ENCODE peak calls at places on chromosome 7, in seven cellular contexts. V, S, W, E, X, F and I are unnamed samples.

GRCh38 chr7:43703573-43703972 is 25.8 kb downstream of the COA1 start:
- DNase-seq in V (no peak), S (no peak), W (no peak), E (no peak), X (no peak), F (no peak), I (no peak)

GRCh38 chr7:3688842-3689241 is 387.8 kb downstream of the SDK1 start:
- DNase-seq in V (no peak), S (no peak), W (no peak), E (no peak), X (no peak), F (no peak), I (no peak)

GRCh38 chr7:118372530-118372929 is 148.0 kb downstream of the ANKRD7 start:
- DNase-seq in V (no peak), S (no peak), W (no peak), E (no peak), X (no peak), F (no peak), I (no peak)

GRCh38 chr7:101094791-101095375 is 9.6 kb downstream of the TRIM56 start:
- DNase-seq in V (no peak), S (peak; percentile 53), W (peak; percentile 79), E (peak; percentile 36), X (no peak), F (peak; percentile 62), I (no peak)

GRCh38 chr7:1247527-1248041 is 14.9 kb downstream of the UNCX start:
- DNase-seq in V (no peak), S (no peak), W (no peak), E (no peak), X (no peak), F (no peak), I (no peak)

GRCh38 chr7:124457841-124458240 is 307.8 kb downstream of the GPR37 start:
- DNase-seq in V (no peak), S (no peak), W (no peak), E (no peak), X (no peak), F (no peak), I (no peak)

GRCh38 chr7:50357346-50357745 is 52.8 kb downstream of the IKZF1 start:
- DNase-seq in V (no peak), S (no peak), W (no peak), E (no peak), X (no peak), F (no peak), I (no peak)

GRCh38 chr7:82442492-82443043 is 1.0 kb downstream of the CACNA2D1 start:
- DNase-seq in V (peak; percentile 30), S (no peak), W (peak; percentile 38), E (peak; percentile 58), X (no peak), F (no peak), I (no peak)

GRCh38 chr7:26200113-26200443 is 468 bp downstream of the HNRNPA2B1 start:
- DNase-seq in V (peak; percentile 80), S (peak; percentile 76), W (peak; percentile 69), E (peak; percentile 74), X (peak; percentile 56), F (peak; percentile 81), I (peak; percentile 96)

GRCh38 chr7:7861211-7861633 is 107.4 kb upstream of the GLCCI1 start:
- DNase-seq in V (no peak), S (no peak), W (peak; percentile 9), E (peak; percentile 8), X (no peak), F (no peak), I (no peak)

GRCh38 chr7:100965723-100966541 is 3.4 kb upstream of the MUC12 start:
- DNase-seq in V (peak; percentile 52), S (peak; percentile 86), W (peak; percentile 88), E (peak; percentile 58), X (no peak), F (peak; percentile 91), I (no peak)

GRCh38 chr7:28151965-28152364 is 28.6 kb downstream of the JAZF1 start:
- DNase-seq in V (no peak), S (no peak), W (no peak), E (no peak), X (no peak), F (no peak), I (no peak)

GRCh38 chr7:505171-505570 is 14.5 kb downstream of the PDGFA start:
- DNase-seq in V (no peak), S (peak; percentile 23), W (no peak), E (no peak), X (no peak), F (peak; percentile 9), I (no peak)

GRCh38 chr7:68246189-68246633 is 1249.6 kb downstream of the TYW1 start:
- DNase-seq in V (no peak), S (no peak), W (no peak), E (peak; percentile 90), X (no peak), F (no peak), I (no peak)

GRCh38 chr7:30888783-30889182 is 22.9 kb upstream of the AQP1 start:
- DNase-seq in V (no peak), S (no peak), W (peak; percentile 17), E (peak; percentile 84), X (no peak), F (no peak), I (no peak)

GRCh38 chr7:101160917-101161316 is 4.5 kb downstream of the VGF start:
- DNase-seq in V (no peak), S (no peak), W (no peak), E (no peak), X (no peak), F (no peak), I (no peak)

GRCh38 chr7:104943502-104944343 is 70.3 kb upstream of the KMT2E start:
- DNase-seq in V (peak; percentile 39), S (peak; percentile 91), W (peak; percentile 54), E (peak; percentile 82), X (no peak), F (peak; percentile 92), I (peak; percentile 75)

GRCh38 chr7:124276005-124276606 is 243.2 kb upstream of the TMEM229A start:
- DNase-seq in V (no peak), S (peak; percentile 55), W (peak; percentile 32), E (peak; percentile 9), X (no peak), F (peak; percentile 19), I (no peak)

GRCh38 chr7:4416436-4417092 is 265.5 kb upstream of the FOXK1 start:
- DNase-seq in V (no peak), S (peak; percentile 61), W (peak; percentile 35), E (no peak), X (no peak), F (peak; percentile 12), I (no peak)

GRCh38 chr7:155662343-155663043 is 18.0 kb downstream of the RBM33 start:
- DNase-seq in V (no peak), S (no peak), W (no peak), E (peak; percentile 4), X (no peak), F (no peak), I (no peak)

DNA sequence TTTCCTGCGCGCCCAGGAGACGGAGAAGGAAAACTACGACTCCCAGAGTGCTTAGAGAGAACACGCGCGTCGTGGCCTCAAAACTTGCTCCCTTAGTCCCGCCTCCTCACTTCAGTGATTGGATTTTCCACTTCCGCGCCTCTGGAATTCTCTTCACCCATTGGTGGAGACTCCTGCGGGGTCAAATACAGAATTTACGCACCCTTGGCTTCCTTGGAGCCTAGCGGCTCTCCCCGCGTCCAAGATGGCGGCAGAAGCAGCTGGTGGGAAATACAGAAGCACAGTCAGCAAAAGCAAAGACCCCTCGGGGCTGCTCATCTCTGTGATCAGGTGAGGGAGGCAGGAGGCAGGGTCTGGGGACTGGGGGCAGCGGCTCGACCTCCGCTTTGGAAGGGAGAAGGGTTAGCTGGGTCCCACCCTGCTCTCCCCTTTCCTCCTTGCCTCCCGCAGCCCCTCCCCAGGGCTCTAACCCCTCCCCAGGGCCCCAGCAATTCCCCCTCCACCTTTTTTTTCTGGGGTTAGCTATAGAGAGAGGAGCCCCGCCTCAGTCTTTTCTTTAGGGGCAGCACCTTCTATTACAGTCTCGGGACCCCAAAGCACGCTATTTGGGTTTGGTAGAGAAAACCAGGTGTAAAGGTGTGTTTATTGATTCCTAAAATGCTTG is at the start of gene EXOC4:
- DNase-seq in V (peak; percentile 89), S (peak; percentile 92), W (peak; percentile 97), E (peak; percentile 91), X (peak; percentile 79), F (peak; percentile 94), I (peak; percentile 96)
- TF ChIP-seq POLR2A in V (peak; percentile 25), S (peak; percentile 88), W (peak; percentile 71), E (no peak), X (no peak), F (peak; percentile 68), I (no peak)

DNA sequence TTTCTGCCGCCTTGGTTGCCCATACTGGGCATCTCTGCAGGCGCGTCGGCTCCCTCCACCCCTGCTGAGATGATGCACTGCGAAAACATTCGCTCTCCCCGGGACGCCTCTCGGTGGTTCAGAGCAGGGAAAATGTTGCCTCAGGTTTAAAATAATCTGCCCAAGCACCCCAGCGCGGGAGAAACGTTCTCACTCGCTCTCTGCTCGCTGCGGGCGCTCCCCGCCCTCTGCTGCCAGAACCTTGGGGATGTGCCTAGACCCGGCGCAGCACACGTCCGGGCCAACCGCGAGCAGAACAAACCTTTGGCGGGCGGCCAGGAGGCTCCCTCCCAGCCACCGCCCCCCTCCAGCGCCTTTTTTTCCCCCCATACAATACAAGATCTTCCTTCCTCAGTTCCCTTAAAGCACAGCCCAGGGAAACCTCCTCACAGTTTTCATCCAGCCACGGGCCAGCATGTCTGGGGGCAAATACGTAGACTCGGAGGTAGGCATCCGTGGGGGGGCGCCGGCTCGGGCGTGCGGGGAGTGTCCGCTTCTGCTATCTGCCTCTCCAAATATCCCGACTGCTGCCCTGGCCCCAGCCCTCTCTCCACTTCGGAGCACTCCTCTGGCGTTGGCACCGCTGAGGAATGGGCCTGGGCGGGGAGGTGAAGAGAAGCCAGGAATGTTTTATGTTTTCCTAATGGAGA is at the start of gene CAV1:
- DNase-seq in V (peak; percentile 89), S (peak; percentile 72), W (peak; percentile 96), E (peak; percentile 90), X (peak; percentile 77), F (peak; percentile 79), I (peak; percentile 97)
- TF ChIP-seq CTCF in V (no peak), S (no peak), W (peak; percentile 18), E (peak; percentile 20), X (no peak), F (peak; percentile 10), I (no peak)

GRCh38 chr7:142804715-142805114 is 33.9 kb downstream of the PRSS2 start:
- DNase-seq in V (no peak), S (no peak), W (no peak), E (no peak), X (no peak), F (no peak), I (no peak)
- TF ChIP-seq POLR2A in V (no peak), S (no peak), W (no peak), E (no peak), X (no peak), F (no peak), I (no peak)

DNA sequence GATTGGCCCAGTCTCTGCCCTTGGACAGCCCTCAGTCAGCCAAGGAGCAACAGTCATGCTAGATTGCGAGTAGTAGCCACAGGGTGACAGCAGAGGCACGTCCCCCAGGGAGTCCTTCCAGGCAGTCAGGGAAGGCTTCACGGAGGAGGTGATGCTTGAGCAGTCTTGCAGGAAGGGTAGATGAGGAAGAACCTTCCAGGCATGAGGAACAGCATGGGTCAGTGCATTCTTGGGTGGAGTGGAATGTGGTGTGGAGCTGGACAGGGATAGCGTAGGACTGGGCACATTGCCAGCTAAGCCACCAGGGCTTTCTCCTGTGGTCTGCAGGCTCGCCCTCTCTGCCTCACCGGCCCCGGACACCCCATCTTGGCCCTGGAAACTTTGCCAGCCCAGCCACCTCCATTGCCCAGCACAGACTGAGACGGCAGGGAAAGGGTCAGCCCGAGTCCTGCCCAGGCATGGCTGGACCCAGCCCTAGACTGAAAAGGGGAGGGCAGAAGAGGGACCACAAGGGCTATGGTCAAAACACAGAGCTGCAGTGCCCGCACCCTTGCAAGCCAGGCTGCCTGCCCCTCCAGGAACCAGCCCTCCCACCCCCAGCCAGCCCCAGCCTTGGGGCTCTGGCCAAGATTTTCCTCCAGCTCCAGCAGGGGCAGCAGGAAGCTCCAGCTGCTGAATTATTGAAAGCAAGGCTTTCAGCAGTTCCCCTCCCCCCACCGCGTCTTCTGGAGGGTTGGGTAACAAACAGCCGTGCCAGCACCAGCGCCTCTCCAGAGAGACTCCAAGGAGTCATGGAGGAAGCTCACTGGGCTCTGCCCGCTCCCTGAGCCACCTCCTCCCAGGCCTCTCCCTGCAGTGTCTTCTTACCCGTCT is 18.7 kb downstream of the SRRM3 start:
- DNase-seq in V (peak; percentile 25), S (peak; percentile 21), W (peak; percentile 73), E (peak; percentile 60), X (no peak), F (no peak), I (no peak)
- TF ChIP-seq CTCF in V (no peak), S (no peak), W (no peak), E (no peak), X (no peak), F (no peak), I (no peak)